ENCODE peak calls at places on chromosome 6, in ten cellular contexts. R, V, F, S, E, I, C, X, B and D are unnamed samples.

GRCh38 chr6:3013486-3013885 is 13.8 kb downstream of the NQO2 start:
- DNase-seq in C (no peak), X (no peak), E (peak), B (peak), F (no peak), V (no peak), I (no peak), R (peak), S (peak), D (peak)

GRCh38 chr6:44311767-44312166 is 1.4 kb downstream of the AARS2 start:
- DNase-seq in R (no peak), F (no peak), S (no peak), E (no peak), I (no peak), C (no peak), V (no peak), B (no peak), X (no peak), D (no peak)

GRCh38 chr6:1336246-1336843 is 24.4 kb downstream of the FOXQ1 start:
- DNase-seq in I (peak), V (no peak), S (peak), X (no peak), F (peak), E (peak), C (no peak), B (no peak), R (no peak), D (peak)

GRCh38 chr6:23181301-23182110 is 612.1 kb downstream of the HDGFL1 start:
- DNase-seq in C (no peak), E (no peak), X (no peak), F (no peak), V (no peak), S (no peak), I (no peak), R (no peak), B (no peak), D (no peak)

GRCh38 chr6:7541175-7542064 is at the start of gene DSP:
- DNase-seq in X (no peak), E (peak), I (peak), S (peak), C (peak), B (peak), F (peak), R (no peak), V (no peak), D (peak)

GRCh38 chr6:141521440-141521839 is 611.3 kb upstream of the GJE1 start:
- DNase-seq in S (no peak), I (no peak), X (no peak), B (no peak), C (no peak), F (no peak), R (no peak), E (peak), V (peak), D (no peak)

GRCh38 chr6:46651766-46652165 is 852 bp downstream of the CYP39A1 start:
- DNase-seq in E (no peak), B (no peak), R (no peak), V (no peak), C (no peak), F (no peak), I (no peak), S (no peak), X (no peak), D (peak)

GRCh38 chr6:137892271-137892708 is 25.2 kb downstream of the TNFAIP3 start:
- DNase-seq in B (peak), R (peak), F (no peak), E (peak), S (no peak), I (no peak), X (no peak), V (peak), C (no peak), D (no peak)

GRCh38 chr6:108145639-108146038 is 20.2 kb upstream of the NR2E1 start:
- DNase-seq in X (no peak), B (no peak), E (no peak), R (no peak), V (no peak), C (no peak), F (no peak), S (no peak), I (no peak), D (no peak)

GRCh38 chr6:99905209-99906106 is 88.6 kb downstream of the MCHR2 start:
- DNase-seq in B (peak), V (peak), E (peak), C (no peak), R (peak), F (peak), I (peak), X (no peak), S (peak), D (peak)

GRCh38 chr6:133632206-133632605 is 256.7 kb upstream of the TCF21 start:
- DNase-seq in X (no peak), F (no peak), R (peak), I (no peak), C (no peak), E (peak), B (peak), V (peak), S (no peak), D (no peak)

GRCh38 chr6:114033606-114034005 is 62.7 kb upstream of the HDAC2 start:
- DNase-seq in X (no peak), E (no peak), F (no peak), V (no peak), B (peak), C (no peak), S (no peak), R (no peak), I (no peak), D (no peak)